ENCODE peak calls at places on chromosomes 5 and 9, in four cellular contexts. F is astrocyte of the cerebellum, I is heart left ventricle, O is GM13976. A is an unnamed sample.

GRCh38 chr5:72508241-72509170 is 1.3 kb upstream of the ZNF366 start:
- DNase-seq in F (no peak), I (no peak), O (peak; percentile 80), A (no peak)

GRCh38 chr9:136656339-136656738 is 6.4 kb upstream of the EGFL7 start:
- DNase-seq in F (no peak), I (no peak), O (no peak), A (no peak)

GRCh38 chr5:142826093-142826492 is 55.9 kb downstream of the ARHGAP26 start:
- DNase-seq in F (no peak), I (no peak), O (no peak), A (no peak)

GRCh38 chr9:35829764-35830096 is 702 bp downstream of the TMEM8B start:
- DNase-seq in F (no peak), I (no peak), O (no peak), A (no peak)

GRCh38 chr5:164370841-164371240 is 865.4 kb downstream of the MAT2B start:
- DNase-seq in F (no peak), I (no peak), O (no peak), A (no peak)

GRCh38 chr5:91061946-91062586 is 321.1 kb downstream of the ARRDC3 start:
- DNase-seq in F (no peak), I (no peak), O (no peak), A (no peak)

GRCh38 chr5:178206166-178207101 is 2.1 kb downstream of the HNRNPAB start:
- DNase-seq in F (no peak), I (no peak), O (no peak), A (no peak)

GRCh38 chr9:99054581-99054980 is 50.3 kb upstream of the TGFBR1 start:
- DNase-seq in F (peak; percentile 38), I (no peak), O (no peak), A (no peak)

GRCh38 chr9:99023831-99024230 is 80.1 kb downstream of the COL15A1 start:
- DNase-seq in F (peak; percentile 11), I (peak; percentile 29), O (no peak), A (no peak)

GRCh38 chr5:38724301-38725030 is 121.3 kb upstream of the OSMR start:
- DNase-seq in F (peak; percentile 62), I (no peak), O (no peak), A (no peak)

GRCh38 chr5:22892441-22892840 is 39.3 kb upstream of the CDH12 start:
- DNase-seq in F (no peak), I (no peak), O (no peak), A (no peak)

GRCh38 chr5:111254613-111255012 is 30.4 kb downstream of the CAMK4 start:
- DNase-seq in F (no peak), I (no peak), O (peak; percentile 50), A (peak; percentile 12)

GRCh38 chr9:87564706-87565335 is 67.2 kb downstream of the DAPK1 start:
- DNase-seq in F (no peak), I (no peak), O (no peak), A (no peak)

GRCh38 chr5:45060686-45061085 is 251.9 kb downstream of the MRPS30 start:
- DNase-seq in F (no peak), I (no peak), O (no peak), A (no peak)

GRCh38 chr9:126147620-126148522 is 178.8 kb upstream of the MVB12B start:
- DNase-seq in F (no peak), I (no peak), O (no peak), A (no peak)

GRCh38 chr9:72384710-72385475 is 19.9 kb upstream of the ZFAND5 start:
- DNase-seq in F (no peak), I (no peak), O (no peak), A (no peak)

GRCh38 chr5:76582252-76583162 is 40.7 kb downstream of the F2RL2 start:
- DNase-seq in F (no peak), I (peak; percentile 13), O (peak; percentile 35), A (no peak)

GRCh38 chr5:58241383-58241782 is 218.5 kb downstream of the PLK2 start:
- DNase-seq in F (no peak), I (peak; percentile 75), O (no peak), A (peak; percentile 11)

GRCh38 chr5:103428411-103428871 is 134.1 kb downstream of the NUDT12 start:
- DNase-seq in F (peak; percentile 87), I (peak; percentile 16), O (no peak), A (peak; percentile 49)

GRCh38 chr9:34991833-34992375 is 2.4 kb downstream of the DNAJB5 start:
- DNase-seq in F (no peak), I (peak; percentile 53), O (peak; percentile 54), A (peak; percentile 13)

GRCh38 chr5:61687371-61687770 is 355.3 kb downstream of the ZSWIM6 start:
- DNase-seq in F (no peak), I (no peak), O (no peak), A (no peak)

GRCh38 chr5:179906795-179907569 is 715 bp downstream of the TBC1D9B start:
- DNase-seq in F (no peak), I (no peak), O (no peak), A (peak; percentile 41)

GRCh38 chr5:133820516-133820915 is 147.9 kb downstream of the C5orf15 start:
- DNase-seq in F (no peak), I (no peak), O (no peak), A (no peak)

GRCh38 chr5:133821889-133822288 is 146.5 kb downstream of the C5orf15 start:
- DNase-seq in F (no peak), I (no peak), O (no peak), A (no peak)

GRCh38 chr5:133818869-133819600 is 149.4 kb downstream of the C5orf15 start:
- DNase-seq in F (no peak), I (no peak), O (no peak), A (no peak)

GRCh38 chr5:133821311-133821741 is 147.1 kb downstream of the C5orf15 start:
- DNase-seq in F (no peak), I (no peak), O (peak; percentile 67), A (no peak)

DNA sequence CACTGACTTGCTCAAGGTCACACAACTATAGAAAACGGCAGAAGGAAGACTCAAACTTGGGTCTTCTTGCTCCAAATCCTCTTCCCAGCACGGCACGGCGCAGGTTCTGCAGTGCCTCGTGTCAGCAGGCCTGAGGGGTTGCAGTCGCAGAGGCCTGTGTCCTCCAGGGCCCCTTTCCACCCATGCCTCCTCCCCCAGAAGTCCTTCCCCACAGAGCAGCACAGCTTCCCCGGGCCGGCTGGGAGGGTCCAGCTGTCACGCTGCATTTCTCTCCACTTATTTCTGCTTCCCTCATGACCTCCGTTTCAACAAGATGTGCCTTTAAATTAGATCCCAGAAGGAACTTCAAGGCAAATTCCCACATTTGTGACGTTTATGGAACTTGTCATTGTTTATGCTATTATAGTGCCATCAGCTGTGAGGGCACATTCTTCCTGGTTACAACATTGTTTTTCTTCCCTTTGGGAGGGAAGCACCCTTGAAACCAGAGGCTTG is 148.4 kb downstream of the C5orf15 start:
- DNase-seq in F (no peak), I (no peak), O (no peak), A (no peak)
- TF ChIP-seq CTCF in F (no peak), I (no peak), O (no peak), A (no peak)

DNA sequence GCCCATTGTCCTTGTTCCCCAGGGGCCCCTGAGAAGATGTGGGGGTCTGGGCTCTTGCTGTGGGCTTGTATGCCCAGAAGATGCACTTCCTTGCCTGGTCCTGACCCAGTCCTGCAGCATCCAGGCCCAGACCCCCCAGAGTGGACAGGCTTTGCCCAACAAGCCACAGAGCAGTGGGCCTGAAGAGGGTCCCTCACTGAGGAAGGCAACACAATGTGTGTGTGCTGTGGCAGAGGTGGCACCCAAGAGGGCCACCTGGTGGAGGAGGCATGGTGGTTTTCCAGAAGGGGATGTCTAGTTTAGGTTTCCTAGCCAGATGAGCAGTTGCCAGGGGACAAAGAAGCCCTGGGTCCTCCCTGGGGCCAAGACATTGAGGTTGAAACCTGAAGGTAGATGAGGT is 84.3 kb downstream of the PHF2 start:
- DNase-seq in F (no peak), I (no peak), O (no peak), A (no peak)
- TF ChIP-seq CTCF in F (no peak), I (no peak), O (no peak), A (no peak)

GRCh38 chr9:32589083-32589713 is 16.2 kb upstream of the NDUFB6 start:
- DNase-seq in F (peak; percentile 62), I (no peak), O (peak; percentile 49), A (no peak)
- TF ChIP-seq CTCF in F (peak; percentile 64), I (peak; percentile 38), O (peak; percentile 37), A (no peak)

GRCh38 chr9:128702949-128703615 is 779 bp downstream of the PKN3 start:
- DNase-seq in F (no peak), I (no peak), O (peak; percentile 75), A (no peak)
- TF ChIP-seq CTCF in F (no peak), I (no peak), O (no peak), A (no peak)

DNA sequence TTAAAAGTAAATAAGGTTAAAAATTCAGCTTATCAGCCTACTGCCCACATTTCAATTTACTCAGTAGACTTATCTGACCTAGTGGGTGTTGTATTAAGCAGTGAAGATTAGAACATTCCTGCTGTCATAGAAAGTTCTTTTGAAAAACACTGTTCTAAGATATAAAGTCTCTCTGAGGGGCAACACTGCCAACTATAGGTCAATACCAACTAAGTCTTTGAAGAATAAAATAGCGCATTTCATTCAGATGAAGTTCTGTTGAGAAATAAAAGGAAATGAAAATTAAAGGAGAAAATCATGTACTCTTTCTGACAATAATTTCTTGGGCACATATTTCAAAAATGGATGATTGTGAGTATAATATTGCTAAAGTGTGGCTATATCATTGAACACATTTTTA is 86.8 kb downstream of the PTPRD start:
- DNase-seq in F (no peak), I (no peak), O (no peak), A (no peak)
- TF ChIP-seq CTCF in F (no peak), I (no peak), O (no peak), A (no peak)

DNA sequence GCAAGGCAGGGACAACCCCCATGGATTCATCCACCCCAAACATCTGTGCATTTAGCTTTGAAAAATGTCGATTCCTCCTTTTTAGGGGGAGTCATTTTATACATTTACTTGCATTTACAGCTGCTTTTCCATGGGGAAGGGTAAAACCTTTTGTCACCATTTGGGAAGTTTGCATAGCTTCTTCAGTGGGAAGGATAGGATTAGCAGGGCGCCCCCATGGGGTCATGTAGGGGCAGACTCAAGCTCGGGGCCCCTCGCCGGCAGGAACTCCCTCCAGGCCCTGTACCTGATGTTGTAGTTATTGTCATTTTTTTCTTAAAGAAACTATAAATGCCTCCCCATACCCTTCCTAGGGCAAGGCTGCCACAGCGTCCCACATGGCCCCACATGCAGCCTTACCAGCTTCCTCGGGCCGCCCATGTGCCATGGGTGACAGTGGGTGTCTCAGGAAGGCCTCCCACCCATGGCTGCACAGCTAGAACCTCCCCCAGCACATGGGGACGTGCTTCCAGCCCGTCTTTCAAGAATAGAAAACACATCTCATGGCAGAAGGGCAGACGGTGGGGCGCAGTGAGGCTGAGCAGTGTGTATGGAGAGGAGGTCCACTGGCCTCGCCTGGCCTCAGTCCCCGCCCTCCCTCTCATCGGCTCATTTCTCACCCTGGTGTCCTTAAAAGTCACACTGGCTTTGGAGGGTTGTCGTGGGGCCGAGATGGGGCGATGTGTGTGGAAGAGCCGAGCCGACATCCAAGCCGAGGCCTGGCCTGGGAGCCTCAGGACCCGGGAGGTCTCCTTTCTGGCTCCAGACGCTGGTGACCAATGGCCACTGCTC is 76.1 kb upstream of the OTULINL start:
- DNase-seq in F (no peak), I (no peak), O (peak; percentile 36), A (no peak)
- TF ChIP-seq CTCF in F (no peak), I (no peak), O (no peak), A (no peak)

GRCh38 chr5:171272996-171273970 is 35.8 kb upstream of the TLX3 start:
- DNase-seq in F (no peak), I (no peak), O (peak; percentile 41), A (peak; percentile 36)
- TF ChIP-seq CTCF in F (peak; percentile 31), I (no peak), O (peak; percentile 35), A (peak; percentile 49)

GRCh38 chr5:139197710-139198669 is at the start of gene SIL1:
- DNase-seq in F (peak; percentile 79), I (peak; percentile 97), O (peak; percentile 97), A (peak; percentile 98)
- TF ChIP-seq CTCF in F (no peak), I (no peak), O (no peak), A (no peak)